ENCODE peak calls at places on chromosomes 11 and 22, in seven cellular contexts. A is GM20000, Y is heart right ventricle, M is astrocyte of the cerebellum, B is HFFc6, O is PC-3, I is bronchial epithelial cell. F is an unnamed sample.

GRCh38 chr11:75558939-75559843 is 2.9 kb upstream of the SERPINH1 start:
- DNase-seq in A (no peak), Y (peak), M (peak), B (peak), O (no peak), I (no peak), F (no peak)

GRCh38 chr22:19959043-19959586 is 17.5 kb upstream of the TXNRD2 start:
- DNase-seq in A (no peak), Y (peak), M (no peak), B (no peak), O (no peak), I (peak), F (no peak)

GRCh38 chr11:65861165-65861505 is 902 bp downstream of the MUS81 start:
- DNase-seq in A (no peak), Y (peak), M (no peak), B (no peak), O (peak), I (no peak), F (no peak)

GRCh38 chr22:35392357-35392756 is 7.6 kb upstream of the MCM5 start:
- DNase-seq in A (peak), Y (no peak), M (no peak), B (no peak), O (no peak), I (no peak), F (no peak)

GRCh38 chr22:33013051-33013450 is 45.1 kb downstream of the SYN3 start:
- DNase-seq in A (no peak), Y (no peak), M (no peak), B (no peak), O (no peak), I (no peak), F (no peak)

GRCh38 chr11:16862733-16863132 is 124.3 kb downstream of the C11orf58 start:
- DNase-seq in A (no peak), Y (no peak), M (no peak), B (no peak), O (no peak), I (no peak), F (no peak)

GRCh38 chr22:24407278-24407665 is 20.1 kb upstream of the ADORA2A start:
- DNase-seq in A (no peak), Y (no peak), M (no peak), B (no peak), O (no peak), I (no peak), F (no peak)

GRCh38 chr11:87290304-87290922 is 252.7 kb downstream of the TMEM135 start:
- DNase-seq in A (peak), Y (no peak), M (peak), B (peak), O (peak), I (peak), F (peak)

GRCh38 chr11:101456812-101457211 is 127.0 kb downstream of the TRPC6 start:
- DNase-seq in A (no peak), Y (no peak), M (no peak), B (no peak), O (peak), I (peak), F (no peak)

GRCh38 chr11:66112640-66113098 is 42.6 kb downstream of the PACS1 start:
- DNase-seq in A (no peak), Y (peak), M (peak), B (peak), O (peak), I (peak), F (no peak)

GRCh38 chr11:131486937-131487336 is 116.5 kb downstream of the NTM start:
- DNase-seq in A (no peak), Y (no peak), M (no peak), B (no peak), O (no peak), I (no peak), F (no peak)

GRCh38 chr22:49327411-49327810 is 500.3 kb downstream of the BRD1 start:
- DNase-seq in A (peak), Y (no peak), M (no peak), B (no peak), O (no peak), I (no peak), F (peak)

GRCh38 chr22:21632931-21633330 is 371 bp downstream of the CCDC116 start:
- DNase-seq in A (no peak), Y (no peak), M (no peak), B (no peak), O (no peak), I (no peak), F (no peak)

GRCh38 chr11:122850076-122850631 is 11.9 kb downstream of the CRTAM start:
- DNase-seq in A (no peak), Y (no peak), M (peak), B (peak), O (no peak), I (peak), F (no peak)

GRCh38 chr11:35647535-35648092 is 15.0 kb upstream of the TRIM44 start:
- DNase-seq in A (no peak), Y (no peak), M (no peak), B (no peak), O (no peak), I (no peak), F (no peak)

GRCh38 chr11:130180491-130180890 is 20.9 kb downstream of the ST14 start:
- DNase-seq in A (peak), Y (no peak), M (no peak), B (peak), O (peak), I (peak), F (no peak)

GRCh38 chr11:92380882-92381281 is 156.3 kb downstream of the FAT3 start:
- DNase-seq in A (no peak), Y (no peak), M (peak), B (peak), O (peak), I (peak), F (no peak)

GRCh38 chr22:45096256-45096907 is 67.3 kb upstream of the NUP50 start:
- DNase-seq in A (peak), Y (peak), M (peak), B (peak), O (peak), I (peak), F (peak)

GRCh38 chr11:78277314-78277994 is 88.7 kb downstream of the USP35 start:
- DNase-seq in A (no peak), Y (no peak), M (no peak), B (no peak), O (no peak), I (no peak), F (no peak)

GRCh38 chr11:65189191-65189590 is 7.5 kb downstream of the CAPN1 start:
- DNase-seq in A (no peak), Y (no peak), M (no peak), B (no peak), O (no peak), I (no peak), F (no peak)

GRCh38 chr11:121236115-121237001 is 56.2 kb upstream of the SC5D start:
- DNase-seq in A (peak), Y (no peak), M (no peak), B (peak), O (no peak), I (peak), F (peak)

GRCh38 chr11:64007629-64008282 is 21.5 kb downstream of the OTUB1 start:
- DNase-seq in A (no peak), Y (peak), M (no peak), B (no peak), O (no peak), I (no peak), F (peak)

GRCh38 chr22:47435204-47435487 is 672.7 kb downstream of the TBC1D22A start:
- DNase-seq in A (no peak), Y (no peak), M (no peak), B (no peak), O (no peak), I (no peak), F (no peak)

GRCh38 chr11:10485646-10486045 is 30.6 kb downstream of the AMPD3 start:
- DNase-seq in A (no peak), Y (no peak), M (no peak), B (no peak), O (no peak), I (no peak), F (no peak)

GRCh38 chr11:73199446-73199845 is 18.6 kb upstream of the P2RY2 start:
- DNase-seq in A (no peak), Y (no peak), M (no peak), B (no peak), O (no peak), I (no peak), F (no peak)

GRCh38 chr11:8062781-8063257 is 18.2 kb upstream of the TUB start:
- DNase-seq in A (no peak), Y (no peak), M (no peak), B (no peak), O (no peak), I (no peak), F (no peak)

GRCh38 chr11:95904009-95904650 is 19.8 kb downstream of the MTMR2 start:
- DNase-seq in A (no peak), Y (no peak), M (no peak), B (no peak), O (no peak), I (no peak), F (no peak)

GRCh38 chr11:34514597-34514996 is 1.0 kb upstream of the ELF5 start:
- DNase-seq in A (no peak), Y (no peak), M (no peak), B (no peak), O (no peak), I (no peak), F (no peak)

GRCh38 chr11:65492637-65493366 is 6.0 kb upstream of the MALAT1 start:
- DNase-seq in A (no peak), Y (peak), M (no peak), B (peak), O (no peak), I (peak), F (peak)

GRCh38 chr22:20249797-20250354 is 18.2 kb downstream of the RTN4R start:
- DNase-seq in A (no peak), Y (no peak), M (peak), B (no peak), O (no peak), I (no peak), F (no peak)

GRCh38 chr11:45926536-45927331 is 4.3 kb downstream of the LARGE2 start:
- DNase-seq in A (no peak), Y (no peak), M (no peak), B (no peak), O (no peak), I (no peak), F (peak)

GRCh38 chr11:1837171-1838076 is 1.4 kb upstream of the TNNI2 start:
- DNase-seq in A (peak), Y (peak), M (no peak), B (peak), O (peak), I (peak), F (peak)
- TF ChIP-seq CTCF in A (peak), Y (peak), M (peak), B (peak), O (peak), I (peak), F (peak)

GRCh38 chr22:17201285-17201945 is 17.8 kb downstream of the ADA2 start:
- DNase-seq in A (no peak), Y (no peak), M (no peak), B (no peak), O (peak), I (no peak), F (no peak)
- TF ChIP-seq CTCF in A (no peak), Y (peak), M (peak), B (peak), O (peak), I (no peak), F (no peak)

GRCh38 chr11:62025429-62026105 is 58.1 kb upstream of the FTH1 start:
- DNase-seq in A (peak), Y (peak), M (peak), B (peak), O (peak), I (peak), F (peak)
- TF ChIP-seq CTCF in A (no peak), Y (no peak), M (no peak), B (no peak), O (no peak), I (no peak), F (no peak)

GRCh38 chr11:1234054-1234720 is 11.3 kb downstream of the MUC5B start:
- DNase-seq in A (no peak), Y (no peak), M (no peak), B (no peak), O (no peak), I (no peak), F (no peak)

GRCh38 chr11:1232328-1233321 is 9.8 kb downstream of the MUC5B start:
- DNase-seq in A (peak), Y (no peak), M (no peak), B (no peak), O (no peak), I (no peak), F (no peak)

GRCh38 chr11:1231396-1232327 is 8.8 kb downstream of the MUC5B start:
- DNase-seq in A (peak), Y (no peak), M (no peak), B (no peak), O (no peak), I (no peak), F (no peak)

GRCh38 chr11:1234771-1235614 is 12.1 kb downstream of the MUC5B start:
- DNase-seq in A (no peak), Y (no peak), M (no peak), B (no peak), O (no peak), I (no peak), F (no peak)

DNA sequence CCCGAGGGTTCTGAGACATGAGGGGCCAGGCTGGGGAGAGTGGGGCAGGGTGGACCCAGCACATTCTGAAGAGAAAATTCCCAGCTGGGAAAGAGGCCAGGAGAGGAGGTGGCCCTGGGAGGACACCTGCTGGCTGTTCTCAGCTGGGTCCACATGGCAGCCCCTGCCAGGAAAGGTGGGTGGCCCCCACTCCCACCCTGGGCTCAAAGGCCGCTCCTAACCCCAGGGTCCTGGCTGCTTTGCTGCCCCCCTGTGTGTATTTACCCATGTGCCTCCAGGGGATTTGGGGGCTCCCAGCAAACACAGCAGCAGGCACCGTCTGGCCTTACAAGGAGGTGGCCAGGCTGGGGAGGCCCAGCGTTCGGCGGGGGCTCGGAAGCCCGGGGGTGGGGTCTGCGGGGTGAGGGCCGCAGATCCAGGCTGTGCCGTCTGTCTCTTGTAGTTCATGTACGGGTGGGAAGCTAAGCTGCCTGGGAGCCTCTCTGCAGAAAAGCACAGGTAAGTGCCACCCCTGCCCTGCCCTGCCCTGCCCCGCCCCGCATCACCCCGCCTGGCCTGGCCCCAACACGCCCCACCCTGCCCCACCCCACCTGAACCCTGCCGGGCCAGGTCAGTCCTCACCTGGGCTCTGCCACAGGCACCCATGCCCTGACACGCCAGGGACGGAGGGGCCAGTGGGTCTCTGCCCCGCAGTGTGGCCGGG is 10.6 kb downstream of the MUC5B start:
- DNase-seq in A (peak), Y (no peak), M (no peak), B (no peak), O (peak), I (no peak), F (no peak)
- TF ChIP-seq CTCF in A (no peak), Y (no peak), M (no peak), B (no peak), O (peak), I (no peak), F (no peak)

GRCh38 chr11:14253878-14254277 is 105.1 kb downstream of the RRAS2 start:
- DNase-seq in A (no peak), Y (no peak), M (no peak), B (no peak), O (no peak), I (no peak), F (no peak)

GRCh38 chr11:14251754-14252153 is 107.2 kb downstream of the RRAS2 start:
- DNase-seq in A (no peak), Y (no peak), M (no peak), B (no peak), O (no peak), I (no peak), F (no peak)

GRCh38 chr11:14254533-14255530 is 104.2 kb downstream of the RRAS2 start:
- DNase-seq in A (no peak), Y (no peak), M (no peak), B (no peak), O (peak), I (no peak), F (no peak)

GRCh38 chr11:14249121-14249963 is 109.6 kb downstream of the RRAS2 start:
- DNase-seq in A (peak), Y (peak), M (peak), B (peak), O (peak), I (peak), F (peak)

GRCh38 chr11:14253437-14253836 is 105.5 kb downstream of the RRAS2 start:
- DNase-seq in A (no peak), Y (no peak), M (no peak), B (no peak), O (no peak), I (no peak), F (no peak)
- TF ChIP-seq CTCF in A (no peak), Y (no peak), M (no peak), B (no peak), O (no peak), I (no peak), F (peak)

GRCh38 chr11:68950268-68950667 is 30.5 kb downstream of the MRGPRD start:
- DNase-seq in A (no peak), Y (no peak), M (no peak), B (peak), O (peak), I (peak), F (no peak)
- TF ChIP-seq CTCF in A (no peak), Y (no peak), M (peak), B (peak), O (peak), I (peak), F (peak)

GRCh38 chr11:32153747-32154146 is 62.9 kb downstream of the RCN1 start:
- DNase-seq in A (no peak), Y (no peak), M (no peak), B (no peak), O (no peak), I (no peak), F (no peak)

GRCh38 chr11:32151036-32151435 is 60.2 kb downstream of the RCN1 start:
- DNase-seq in A (no peak), Y (no peak), M (no peak), B (no peak), O (no peak), I (no peak), F (no peak)

GRCh38 chr11:32152821-32153220 is 61.9 kb downstream of the RCN1 start:
- DNase-seq in A (no peak), Y (no peak), M (no peak), B (no peak), O (no peak), I (no peak), F (no peak)

GRCh38 chr11:32149748-32150147 is 58.9 kb downstream of the RCN1 start:
- DNase-seq in A (no peak), Y (no peak), M (no peak), B (no peak), O (no peak), I (no peak), F (no peak)

GRCh38 chr11:32154275-32154674 is 63.4 kb downstream of the RCN1 start:
- DNase-seq in A (peak), Y (no peak), M (peak), B (peak), O (peak), I (peak), F (peak)
- TF ChIP-seq CTCF in A (no peak), Y (no peak), M (peak), B (peak), O (peak), I (peak), F (peak)

F was measured in GM13977.